ENCODE peak calls at places on chromosomes 13 and 19, in five cellular contexts. One of them, this sample, is unnamed.

GRCh38 chr13:102799544-102800144 is 725 bp downstream of the BIVM start:
- DNase-seq in osteocyte: peak; percentile 86
- DNase-seq in AG04450: no peak
- DNase-seq in fibroblast of lung: peak; percentile 35
- DNase-seq in lower leg skin: no peak
- DNase-seq in this sample: no peak

GRCh38 chr13:90498096-90498495 is 849.4 kb upstream of the MIR17HG start:
- DNase-seq in osteocyte: no peak
- DNase-seq in AG04450: no peak
- DNase-seq in fibroblast of lung: no peak
- DNase-seq in lower leg skin: no peak
- DNase-seq in this sample: no peak

GRCh38 chr19:19171821-19172532 is 1.9 kb upstream of the MEF2B start:
- DNase-seq in osteocyte: no peak
- DNase-seq in AG04450: peak; percentile 61
- DNase-seq in fibroblast of lung: peak; percentile 31
- DNase-seq in lower leg skin: no peak
- DNase-seq in this sample: no peak

GRCh38 chr19:18096258-18096657 is 1.3 kb upstream of the MAST3 start:
- DNase-seq in osteocyte: no peak
- DNase-seq in AG04450: no peak
- DNase-seq in fibroblast of lung: no peak
- DNase-seq in lower leg skin: no peak
- DNase-seq in this sample: no peak

GRCh38 chr19:35787227-35787799 is 11.9 kb downstream of the ARHGAP33 start:
- DNase-seq in osteocyte: no peak
- DNase-seq in AG04450: no peak
- DNase-seq in fibroblast of lung: no peak
- DNase-seq in lower leg skin: no peak
- DNase-seq in this sample: no peak

GRCh38 chr13:38875186-38875875 is 115.3 kb downstream of the STOML3 start:
- DNase-seq in osteocyte: no peak
- DNase-seq in AG04450: no peak
- DNase-seq in fibroblast of lung: no peak
- DNase-seq in lower leg skin: no peak
- DNase-seq in this sample: no peak

GRCh38 chr19:32876236-32876918 is 6.8 kb upstream of the SLC7A9 start:
- DNase-seq in osteocyte: peak; percentile 81
- DNase-seq in AG04450: no peak
- DNase-seq in fibroblast of lung: no peak
- DNase-seq in lower leg skin: no peak
- DNase-seq in this sample: no peak

GRCh38 chr19:7869910-7870511 is 4.2 kb downstream of the PRR36 start:
- DNase-seq in osteocyte: no peak
- DNase-seq in AG04450: no peak
- DNase-seq in fibroblast of lung: no peak
- DNase-seq in lower leg skin: no peak
- DNase-seq in this sample: no peak

GRCh38 chr19:19202707-19203011 is 555 bp downstream of the NR2C2AP start:
- DNase-seq in osteocyte: no peak
- DNase-seq in AG04450: no peak
- DNase-seq in fibroblast of lung: no peak
- DNase-seq in lower leg skin: no peak
- DNase-seq in this sample: no peak

GRCh38 chr19:11064831-11065303 is 24.4 kb upstream of the LDLR start:
- DNase-seq in osteocyte: no peak
- DNase-seq in AG04450: no peak
- DNase-seq in fibroblast of lung: peak; percentile 29
- DNase-seq in lower leg skin: no peak
- DNase-seq in this sample: no peak

GRCh38 chr19:37306383-37306963 is 64.4 kb upstream of the ZNF527 start:
- DNase-seq in osteocyte: no peak
- DNase-seq in AG04450: no peak
- DNase-seq in fibroblast of lung: no peak
- DNase-seq in lower leg skin: no peak
- DNase-seq in this sample: no peak

GRCh38 chr19:15015946-15016542 is 33.2 kb upstream of the CASP14 start:
- DNase-seq in osteocyte: no peak
- DNase-seq in AG04450: no peak
- DNase-seq in fibroblast of lung: peak; percentile 1
- DNase-seq in lower leg skin: no peak
- DNase-seq in this sample: no peak

GRCh38 chr19:14497347-14497921 is 1.5 kb upstream of the GIPC1 start:
- DNase-seq in osteocyte: no peak
- DNase-seq in AG04450: no peak
- DNase-seq in fibroblast of lung: no peak
- DNase-seq in lower leg skin: no peak
- DNase-seq in this sample: no peak

GRCh38 chr13:34810996-34811395 is 131.1 kb upstream of the NBEA start:
- DNase-seq in osteocyte: no peak
- DNase-seq in AG04450: no peak
- DNase-seq in fibroblast of lung: peak; percentile 7
- DNase-seq in lower leg skin: no peak
- DNase-seq in this sample: no peak

GRCh38 chr19:13979224-13979623 is 26.9 kb downstream of the RFX1 start:
- DNase-seq in osteocyte: no peak
- DNase-seq in AG04450: no peak
- DNase-seq in fibroblast of lung: no peak
- DNase-seq in lower leg skin: no peak
- DNase-seq in this sample: no peak

GRCh38 chr19:29635963-29636362 is 29.3 kb upstream of the PLEKHF1 start:
- DNase-seq in osteocyte: no peak
- DNase-seq in AG04450: no peak
- DNase-seq in fibroblast of lung: no peak
- DNase-seq in lower leg skin: no peak
- DNase-seq in this sample: no peak

GRCh38 chr19:54002495-54003315 is 11.3 kb downstream of the CACNG6 start:
- DNase-seq in osteocyte: no peak
- DNase-seq in AG04450: no peak
- DNase-seq in fibroblast of lung: peak; percentile 67
- DNase-seq in lower leg skin: no peak
- DNase-seq in this sample: no peak

GRCh38 chr13:36357692-36358091 is 11.5 kb upstream of the SPART start:
- DNase-seq in osteocyte: no peak
- DNase-seq in AG04450: no peak
- DNase-seq in fibroblast of lung: peak; percentile 81
- DNase-seq in lower leg skin: peak; percentile 46
- DNase-seq in this sample: no peak

GRCh38 chr19:33472696-33473624 is 48.6 kb downstream of the PEPD start:
- DNase-seq in osteocyte: peak; percentile 77
- DNase-seq in AG04450: peak; percentile 72
- DNase-seq in fibroblast of lung: peak; percentile 99
- DNase-seq in lower leg skin: no peak
- DNase-seq in this sample: peak; percentile 79

GRCh38 chr13:68940049-68940448 is 1167.6 kb upstream of the ATXN8OS start:
- DNase-seq in osteocyte: no peak
- DNase-seq in AG04450: no peak
- DNase-seq in fibroblast of lung: no peak
- DNase-seq in lower leg skin: no peak
- DNase-seq in this sample: no peak

GRCh38 chr19:4717191-4717965 is 6.3 kb downstream of the DPP9 start:
- DNase-seq in osteocyte: peak; percentile 90
- DNase-seq in AG04450: no peak
- DNase-seq in fibroblast of lung: peak; percentile 99
- DNase-seq in lower leg skin: no peak
- DNase-seq in this sample: no peak

GRCh38 chr13:61111529-61111928 is 304.1 kb downstream of the PCDH20 start:
- DNase-seq in osteocyte: no peak
- DNase-seq in AG04450: no peak
- DNase-seq in fibroblast of lung: no peak
- DNase-seq in lower leg skin: no peak
- DNase-seq in this sample: no peak

GRCh38 chr13:31201341-31202024 is 1.7 kb downstream of the B3GLCT start:
- DNase-seq in osteocyte: no peak
- DNase-seq in AG04450: no peak
- DNase-seq in fibroblast of lung: peak; percentile 50
- DNase-seq in lower leg skin: peak; percentile 28
- DNase-seq in this sample: no peak

GRCh38 chr13:93368705-93369104 is 142.1 kb downstream of the GPC6 start:
- DNase-seq in osteocyte: no peak
- DNase-seq in AG04450: no peak
- DNase-seq in fibroblast of lung: no peak
- DNase-seq in lower leg skin: no peak
- DNase-seq in this sample: no peak

GRCh38 chr19:14159059-14159458 is 22.7 kb upstream of the ASF1B start:
- DNase-seq in osteocyte: no peak
- DNase-seq in AG04450: no peak
- DNase-seq in fibroblast of lung: no peak
- DNase-seq in lower leg skin: no peak
- DNase-seq in this sample: no peak

GRCh38 chr19:46574533-46574932 is 26.6 kb upstream of the CALM3 start:
- DNase-seq in osteocyte: no peak
- DNase-seq in AG04450: no peak
- DNase-seq in fibroblast of lung: peak; percentile 13
- DNase-seq in lower leg skin: no peak
- DNase-seq in this sample: no peak

DNA sequence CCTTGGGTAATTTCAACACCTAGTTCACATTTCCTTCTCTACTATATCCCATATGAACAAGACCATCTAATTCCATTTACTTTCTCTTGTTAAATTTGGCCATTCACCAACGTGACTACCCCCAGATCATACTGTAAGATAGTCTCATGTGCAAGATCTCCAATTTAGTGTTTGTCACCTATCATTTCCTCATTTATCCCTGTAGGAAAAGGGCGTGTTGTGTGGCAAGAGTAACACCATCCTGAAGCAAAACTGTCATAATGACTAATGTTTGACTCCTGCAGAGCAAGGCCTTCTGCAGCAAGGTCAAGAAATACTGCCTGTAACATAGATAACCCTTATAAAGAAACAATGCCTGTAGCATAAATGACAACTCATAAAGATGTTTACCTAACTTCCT is 51.3 kb downstream of the SUCLA2 start:
- DNase-seq in osteocyte: no peak
- DNase-seq in AG04450: no peak
- DNase-seq in fibroblast of lung: no peak
- DNase-seq in lower leg skin: no peak
- DNase-seq in this sample: no peak
- TF ChIP-seq CTCF in osteocyte: no peak
- TF ChIP-seq CTCF in AG04450: no peak
- TF ChIP-seq CTCF in fibroblast of lung: no peak
- TF ChIP-seq CTCF in lower leg skin: no peak
- TF ChIP-seq CTCF in this sample: no peak

DNA sequence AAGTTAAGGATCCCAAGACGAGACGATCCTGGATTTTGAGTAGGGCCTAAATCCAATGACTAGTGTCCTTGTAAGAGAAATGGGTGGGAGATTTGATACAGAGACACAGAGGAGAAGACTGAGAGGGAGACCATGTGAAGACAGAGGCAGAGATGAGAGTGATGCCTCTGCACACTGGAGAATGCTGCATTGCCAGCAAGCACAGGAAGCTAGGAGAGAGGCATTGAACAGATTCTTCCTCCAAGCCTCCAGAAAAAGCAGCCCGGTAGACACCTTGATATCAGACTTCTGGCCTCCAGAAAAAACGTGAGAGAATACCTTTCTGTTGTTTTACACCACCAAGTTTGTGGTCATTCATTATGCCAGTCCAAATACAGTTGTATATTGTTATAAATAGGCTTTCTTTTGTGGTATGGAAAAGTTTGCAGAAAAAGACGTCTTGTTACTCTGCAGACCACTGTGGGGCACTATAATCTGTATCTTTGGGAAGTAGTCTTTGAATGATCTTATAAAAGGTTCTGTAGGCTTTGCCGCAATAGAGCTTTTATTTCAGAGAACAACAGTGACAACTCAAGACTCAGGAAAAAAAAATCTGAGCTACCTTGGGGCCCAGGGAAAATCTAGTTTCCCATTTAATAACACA is 17.9 kb upstream of the RFC3 start:
- DNase-seq in osteocyte: no peak
- DNase-seq in AG04450: no peak
- DNase-seq in fibroblast of lung: peak; percentile 48
- DNase-seq in lower leg skin: no peak
- DNase-seq in this sample: no peak
- TF ChIP-seq CTCF in osteocyte: peak; percentile 62
- TF ChIP-seq CTCF in AG04450: peak; percentile 53
- TF ChIP-seq CTCF in fibroblast of lung: peak; percentile 39
- TF ChIP-seq CTCF in lower leg skin: no peak
- TF ChIP-seq CTCF in this sample: peak; percentile 33

DNA sequence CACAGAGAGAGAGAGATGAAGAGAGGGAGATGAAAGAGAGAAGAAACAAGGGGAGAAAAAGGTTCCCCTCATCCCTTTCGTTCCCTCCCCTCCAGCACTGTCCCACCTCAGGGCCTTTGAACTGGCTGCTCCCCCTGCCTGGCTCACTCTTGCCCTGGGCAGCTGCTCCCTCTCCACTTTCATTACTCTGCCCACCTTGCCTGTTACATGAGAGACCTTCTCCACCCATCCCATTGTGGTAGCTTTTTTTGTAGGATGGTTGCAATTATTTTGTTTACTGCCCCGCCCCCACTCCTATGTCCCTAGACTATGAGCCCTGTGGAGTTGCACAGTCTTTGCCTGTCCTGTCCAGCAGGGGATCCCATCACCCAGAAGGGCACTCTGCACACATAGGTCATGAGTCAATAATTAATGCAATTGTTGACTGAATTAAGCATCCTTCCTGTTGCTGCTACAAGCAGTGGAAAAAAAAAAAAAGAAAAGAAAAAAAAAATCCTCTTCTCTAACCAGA is 14.1 kb downstream of the C19orf81 start:
- DNase-seq in osteocyte: no peak
- DNase-seq in AG04450: no peak
- DNase-seq in fibroblast of lung: no peak
- DNase-seq in lower leg skin: no peak
- DNase-seq in this sample: no peak
- TF ChIP-seq CTCF in osteocyte: no peak
- TF ChIP-seq CTCF in AG04450: peak; percentile 6
- TF ChIP-seq CTCF in fibroblast of lung: no peak
- TF ChIP-seq CTCF in lower leg skin: no peak
- TF ChIP-seq CTCF in this sample: no peak

DNA sequence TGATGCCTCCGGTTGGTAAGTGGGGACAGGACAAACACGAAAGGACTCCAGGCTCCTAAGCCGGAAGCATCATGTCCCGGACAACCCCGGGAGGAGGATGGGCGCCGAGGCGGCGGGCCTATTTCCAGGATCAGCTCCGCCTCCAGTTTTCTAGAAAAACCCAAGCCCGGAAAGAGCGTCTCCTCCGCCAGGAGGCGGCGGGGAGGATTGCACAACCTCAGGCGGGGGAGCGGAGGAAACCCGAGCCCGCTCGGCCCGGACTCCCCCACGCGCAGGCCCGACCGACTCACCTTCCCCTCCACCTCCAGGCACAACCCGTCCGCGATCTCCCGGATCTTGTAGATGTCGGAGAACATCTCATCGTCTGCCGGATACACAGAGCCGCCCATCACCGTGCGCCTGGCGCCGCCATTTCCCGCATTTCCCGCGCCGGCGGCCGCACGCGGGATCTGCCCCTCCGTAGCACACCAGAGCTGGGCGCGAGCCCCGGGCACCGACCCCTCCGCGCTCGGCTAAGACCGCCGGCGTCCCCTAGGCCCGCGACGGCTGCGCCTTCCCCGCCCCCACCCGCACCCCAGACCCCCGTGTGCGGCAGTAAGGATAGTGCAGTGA is 455 bp downstream of the TPT1 start:
- DNase-seq in osteocyte: peak; percentile 95
- DNase-seq in AG04450: peak; percentile 85
- DNase-seq in fibroblast of lung: peak; percentile 88
- DNase-seq in lower leg skin: peak; percentile 86
- DNase-seq in this sample: peak; percentile 48
- TF ChIP-seq CTCF in osteocyte: peak; percentile 55
- TF ChIP-seq CTCF in AG04450: peak; percentile 53
- TF ChIP-seq CTCF in fibroblast of lung: peak; percentile 37
- TF ChIP-seq CTCF in lower leg skin: no peak
- TF ChIP-seq CTCF in this sample: peak; percentile 32

This sample was measured in HFF-Myc.